ENCODE peak calls at places on chromosome 14, in four cellular contexts. Z is body of pancreas, G is right lobe of liver, T is uterus. D is an unnamed sample.

GRCh38 chr14:29175706-29176105 is 409.1 kb downstream of the FOXG1 start:
- DNase-seq in Z (no peak), G (no peak), T (no peak), D (peak; percentile 72)

GRCh38 chr14:93019367-93019843 is 96.3 kb downstream of the ITPK1 start:
- DNase-seq in T (peak; percentile 58), G (peak; percentile 77), Z (no peak), D (no peak)

GRCh38 chr14:54175298-54175942 is 218.8 kb upstream of the BMP4 start:
- DNase-seq in G (peak; percentile 64), T (peak; percentile 52), Z (peak; percentile 67), D (peak; percentile 68)

GRCh38 chr14:30874999-30875787 is 834 bp downstream of the COCH start:
- DNase-seq in T (no peak), G (no peak), Z (no peak), D (no peak)

GRCh38 chr14:30559638-30560071 is 697 bp downstream of the G2E3 start:
- DNase-seq in T (no peak), G (no peak), Z (no peak), D (peak; percentile 27)

GRCh38 chr14:92644601-92645515 is 103.6 kb downstream of the LGMN start:
- DNase-seq in Z (no peak), G (no peak), T (no peak), D (no peak)

GRCh38 chr14:101200650-101201516 is 297.4 kb upstream of the RTL1 start:
- DNase-seq in T (peak; percentile 7), Z (no peak), G (peak; percentile 21), D (no peak)

GRCh38 chr14:87175175-87175574 is 817.8 kb downstream of the GALC start:
- DNase-seq in Z (no peak), G (no peak), T (no peak), D (no peak)

GRCh38 chr14:72142328-72142727 is 210.1 kb downstream of the RGS6 start:
- DNase-seq in T (no peak), G (no peak), Z (no peak), D (no peak)

GRCh38 chr14:72525087-72525909 is 368.6 kb downstream of the DPF3 start:
- DNase-seq in Z (no peak), G (no peak), T (no peak), D (no peak)

GRCh38 chr14:49692895-49693737 is at the start of gene KLHDC1:
- DNase-seq in T (peak; percentile 89), Z (peak; percentile 83), G (peak; percentile 87), D (peak; percentile 47)

GRCh38 chr14:105374389-105374788 is 23.9 kb upstream of the TEX22 start:
- DNase-seq in G (no peak), Z (no peak), T (no peak), D (peak; percentile 34)

GRCh38 chr14:101276309-101277091 is 284.8 kb upstream of the DIO3 start:
- DNase-seq in T (no peak), Z (no peak), G (no peak), D (peak; percentile 1)

GRCh38 chr14:71264260-71264659 is 357.0 kb downstream of the PCNX1 start:
- DNase-seq in Z (no peak), G (no peak), T (no peak), D (no peak)

GRCh38 chr14:104386281-104386841 is 193.2 kb upstream of the C14orf180 start:
- DNase-seq in G (peak; percentile 26), Z (peak; percentile 4), T (no peak), D (no peak)

GRCh38 chr14:39108791-39109190 is 5.3 kb upstream of the GEMIN2 start:
- DNase-seq in T (no peak), G (no peak), Z (no peak), D (no peak)

GRCh38 chr14:39467889-39468524 is 35.8 kb upstream of the FBXO33 start:
- DNase-seq in G (no peak), Z (no peak), T (no peak), D (peak; percentile 37)

GRCh38 chr14:93953263-93953662 is 23.1 kb downstream of the ASB2 start:
- DNase-seq in Z (no peak), T (no peak), G (no peak), D (no peak)

GRCh38 chr14:36662543-36663403 is 1.1 kb downstream of the PAX9 start:
- DNase-seq in Z (no peak), T (no peak), G (no peak), D (peak; percentile 34)

GRCh38 chr14:92792885-92793284 is 1.2 kb upstream of the GOLGA5 start:
- DNase-seq in G (no peak), T (no peak), Z (no peak), D (peak; percentile 49)

GRCh38 chr14:90499908-90500664 is 103.3 kb downstream of the CALM1 start:
- DNase-seq in T (no peak), G (no peak), Z (no peak), D (no peak)

GRCh38 chr14:44701563-44702263 is 194.6 kb upstream of the FSCB start:
- DNase-seq in T (no peak), Z (no peak), G (no peak), D (no peak)

GRCh38 chr14:104746951-104747481 is 5.9 kb upstream of the SIVA1 start:
- DNase-seq in Z (peak; percentile 52), G (peak; percentile 86), T (no peak), D (peak; percentile 92)

GRCh38 chr14:92316937-92317336 is 6.0 kb upstream of the SLC24A4 start:
- DNase-seq in G (no peak), Z (no peak), T (no peak), D (peak; percentile 63)

GRCh38 chr14:90569606-90570462 is 173.0 kb downstream of the CALM1 start:
- DNase-seq in T (no peak), Z (no peak), G (no peak), D (peak; percentile 76)

GRCh38 chr14:23801766-23802165 is 151.8 kb upstream of the DHRS4 start:
- DNase-seq in G (no peak), T (no peak), Z (no peak), D (no peak)

GRCh38 chr14:91897121-91897701 is 29.9 kb upstream of the TC2N start:
- DNase-seq in Z (peak; percentile 82), G (peak; percentile 86), T (peak; percentile 63), D (peak; percentile 12)

GRCh38 chr14:36818794-36819384 is 157.2 kb downstream of the PAX9 start:
- DNase-seq in T (no peak), G (no peak), Z (no peak), D (peak; percentile 69)

GRCh38 chr14:99707420-99707819 is 23.3 kb downstream of the CYP46A1 start:
- DNase-seq in Z (no peak), T (no peak), G (peak; percentile 8), D (no peak)

GRCh38 chr14:93540235-93540634 is 109.5 kb downstream of the UNC79 start:
- DNase-seq in T (no peak), G (no peak), Z (no peak), D (no peak)

GRCh38 chr14:32354716-32355115 is 25.6 kb downstream of the AKAP6 start:
- DNase-seq in Z (peak; percentile 12), G (peak; percentile 49), T (no peak), D (no peak)

GRCh38 chr14:66000771-66001170 is 485.4 kb upstream of the CCDC196 start:
- DNase-seq in T (no peak), G (no peak), Z (no peak), D (peak; percentile 68)

GRCh38 chr14:47442206-47442605 is 233.2 kb downstream of the MDGA2 start:
- DNase-seq in G (peak; percentile 56), T (no peak), Z (no peak), D (peak; percentile 58)

GRCh38 chr14:91127411-91127810 is 13.5 kb downstream of the DGLUCY start:
- DNase-seq in Z (peak; percentile 65), T (no peak), G (peak; percentile 81), D (peak; percentile 91)

GRCh38 chr14:35133542-35134328 is 11.4 kb downstream of the PRORP start:
- DNase-seq in G (no peak), T (no peak), Z (no peak), D (no peak)

GRCh38 chr14:22798528-22798927 is 16.7 kb downstream of the SLC7A7 start:
- DNase-seq in G (no peak), T (no peak), Z (no peak), D (no peak)

GRCh38 chr14:50740858-50741257 is 72.8 kb upstream of the SAV1 start:
- DNase-seq in G (no peak), Z (no peak), T (no peak), D (no peak)

GRCh38 chr14:50736932-50737419 is 68.9 kb upstream of the SAV1 start:
- DNase-seq in T (no peak), G (no peak), Z (no peak), D (no peak)

GRCh38 chr14:50733479-50733878 is 65.4 kb upstream of the SAV1 start:
- DNase-seq in G (no peak), Z (no peak), T (no peak), D (no peak)

GRCh38 chr14:50739186-50739585 is 71.1 kb upstream of the SAV1 start:
- DNase-seq in G (no peak), Z (no peak), T (no peak), D (no peak)

GRCh38 chr14:50734950-50735697 is 67.0 kb upstream of the SAV1 start:
- DNase-seq in Z (no peak), T (no peak), G (no peak), D (peak; percentile 29)
- TF ChIP-seq CTCF in Z (no peak), T (no peak), G (no peak), D (no peak)

GRCh38 chr14:75430526-75430925 is 2.7 kb downstream of the JDP2 start:
- DNase-seq in Z (peak; percentile 61), G (no peak), T (no peak), D (no peak)
- H3K4me3 ChIP-seq in Z (no peak overlapping the region), G (no peak overlapping the region), T (no peak overlapping the region), D (no peak overlapping the region)

GRCh38 chr14:68892961-68893360 is 86.1 kb downstream of the ACTN1 start:
- DNase-seq in Z (no peak), G (no peak), T (no peak), D (no peak)
- H3K36me3 ChIP-seq in Z (peaks cover 54% of the 10 kb centered on the region), G (peaks cover 59% of the 10 kb centered on the region), T (no peaks in the 10 kb centered on the region), D (peaks cover 46% of the 10 kb centered on the region)

GRCh38 chr14:96098309-96098998 is 59.3 kb downstream of the C14orf132 start:
- DNase-seq in Z (peak; percentile 43), G (peak; percentile 81), T (no peak), D (peak; percentile 65)
- TF ChIP-seq CTCF in Z (peak; percentile 53), G (peak; percentile 67), T (peak; percentile 46), D (peak; percentile 91)

GRCh38 chr14:20998139-20998538 is 954 bp upstream of the SLC39A2 start:
- DNase-seq in G (no peak), T (no peak), Z (no peak), D (no peak)

GRCh38 chr14:21001218-21001617 is 2.1 kb downstream of the SLC39A2 start:
- DNase-seq in Z (no peak), G (no peak), T (no peak), D (no peak)

GRCh38 chr14:20996521-20996920 is 2.6 kb upstream of the SLC39A2 start:
- DNase-seq in Z (no peak), T (no peak), G (no peak), D (no peak)

GRCh38 chr14:20997564-20997963 is 1.5 kb upstream of the SLC39A2 start:
- DNase-seq in Z (no peak), G (no peak), T (no peak), D (no peak)

GRCh38 chr14:20998674-20999366 is at the start of gene SLC39A2:
- DNase-seq in Z (no peak), G (no peak), T (no peak), D (peak; percentile 89)
- H3K4me3 ChIP-seq in Z (no peak within 1 kb of the TSS), G (no peak within 1 kb of the TSS), T (no peak within 1 kb of the TSS), D (no peak within 1 kb of the TSS)

GRCh38 chr14:81273961-81274360 is 53.2 kb upstream of the GTF2A1 start:
- DNase-seq in G (no peak), Z (no peak), T (no peak), D (no peak)
- H3K36me3 ChIP-seq in G (no peaks in the 10 kb centered on the region), Z (no peaks in the 10 kb centered on the region), T (no peaks in the 10 kb centered on the region), D (peaks cover 19% of the 10 kb centered on the region)

GRCh38 chr14:77039285-77040058 is 11.0 kb upstream of the IRF2BPL start:
- DNase-seq in T (no peak), Z (no peak), G (no peak), D (no peak)
- TF ChIP-seq CTCF in T (no peak), Z (no peak), G (no peak), D (no peak)

D was measured in bronchial epithelial cell.